ENCODE peak calls at places on chromosomes 11 and 22, in six cellular contexts. J, E, S, Y, U and R are unnamed samples.

GRCh38 chr11:128318856-128319474 is 268.4 kb downstream of the ETS1 start:
- DNase-seq in J (no peak), E (no peak), S (no peak), Y (no peak), U (peak), R (peak)

GRCh38 chr11:80122211-80122610 is 681.4 kb upstream of the TENM4 start:
- DNase-seq in J (no peak), E (no peak), S (no peak), Y (no peak), U (no peak), R (no peak)

GRCh38 chr22:49088801-49089791 is 738.6 kb downstream of the BRD1 start:
- DNase-seq in J (no peak), E (no peak), S (no peak), Y (no peak), U (no peak), R (no peak)

GRCh38 chr11:73521621-73522020 is 76.3 kb downstream of the FAM168A start:
- DNase-seq in J (no peak), E (no peak), S (no peak), Y (no peak), U (no peak), R (peak)

GRCh38 chr11:26599421-26599820 is 27.4 kb upstream of the MUC15 start:
- DNase-seq in J (no peak), E (no peak), S (no peak), Y (no peak), U (no peak), R (peak)

GRCh38 chr11:79013509-79013908 is 427.3 kb downstream of the TENM4 start:
- DNase-seq in J (no peak), E (no peak), S (no peak), Y (no peak), U (no peak), R (no peak)

GRCh38 chr11:83863272-83863671 is 577.1 kb upstream of the CCDC90B start:
- DNase-seq in J (no peak), E (no peak), S (no peak), Y (no peak), U (no peak), R (no peak)

GRCh38 chr11:12626616-12627015 is 47.6 kb upstream of the TEAD1 start:
- DNase-seq in J (no peak), E (no peak), S (no peak), Y (no peak), U (no peak), R (no peak)

GRCh38 chr11:129768356-129768755 is 47.3 kb upstream of the TMEM45B start:
- DNase-seq in J (no peak), E (no peak), S (no peak), Y (no peak), U (no peak), R (peak)

GRCh38 chr11:94767701-94768601 is at the start of gene AMOTL1:
- DNase-seq in J (peak), E (peak), S (peak), Y (peak), U (peak), R (peak)

GRCh38 chr11:61042537-61042936 is 59.8 kb upstream of the CD5 start:
- DNase-seq in J (no peak), E (no peak), S (no peak), Y (no peak), U (no peak), R (no peak)

GRCh38 chr22:45112136-45112879 is 51.4 kb upstream of the NUP50 start:
- DNase-seq in J (no peak), E (no peak), S (no peak), Y (no peak), U (no peak), R (no peak)

GRCh38 chr22:39431821-39432251 is 25.0 kb upstream of the MGAT3 start:
- DNase-seq in J (no peak), E (no peak), S (peak), Y (no peak), U (no peak), R (peak)

GRCh38 chr11:97289823-97290222 is 900.0 kb downstream of the JRKL start:
- DNase-seq in J (no peak), E (no peak), S (no peak), Y (no peak), U (no peak), R (no peak)
- H3K4me3 ChIP-seq in J (no peak), E (no peak), S (no peak), Y (no peak), U (no peak), R (no peak)

DNA sequence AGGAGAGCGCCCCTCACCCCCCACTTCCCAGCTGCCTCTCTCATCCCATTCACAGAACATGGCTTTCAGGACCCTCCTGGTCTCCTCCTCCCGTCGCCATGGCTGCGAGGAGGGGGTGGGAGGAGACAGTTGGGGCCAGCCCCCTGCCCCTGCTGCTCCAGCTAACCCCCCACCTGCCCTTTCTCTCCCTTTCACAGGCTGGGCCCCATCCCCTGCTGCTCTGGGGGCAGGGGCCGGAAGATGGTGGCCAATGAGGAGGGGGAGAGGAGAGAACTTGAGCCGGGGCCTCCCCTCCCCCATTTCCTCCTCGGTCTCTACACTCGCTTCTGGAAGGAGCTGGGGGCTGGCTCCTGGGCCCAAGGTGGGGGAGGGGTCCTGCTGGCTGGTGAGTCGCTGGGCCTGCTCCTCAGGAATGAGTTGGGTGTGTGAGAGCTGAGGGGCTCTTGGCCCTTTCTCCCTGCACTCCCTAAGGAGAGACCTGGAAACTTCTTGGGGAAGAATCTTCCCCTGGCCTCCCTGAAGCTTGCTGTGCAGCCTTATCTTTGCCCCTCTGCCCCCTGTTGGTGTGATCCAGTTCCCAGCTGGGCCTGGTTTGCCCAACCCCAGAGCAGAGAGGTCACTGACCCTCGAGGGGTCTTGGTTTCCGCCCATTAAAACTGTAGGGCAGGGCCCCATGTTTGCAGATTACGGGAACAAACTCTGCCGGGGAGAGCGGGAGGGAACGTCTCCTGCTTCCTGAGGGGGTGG is 10.2 kb downstream of the YPEL4 start:
- DNase-seq in J (no peak), E (no peak), S (no peak), Y (no peak), U (no peak), R (peak)
- TF ChIP-seq CTCF in J (no peak), E (no peak), S (no peak), Y (no peak), U (no peak), R (no peak)

DNA sequence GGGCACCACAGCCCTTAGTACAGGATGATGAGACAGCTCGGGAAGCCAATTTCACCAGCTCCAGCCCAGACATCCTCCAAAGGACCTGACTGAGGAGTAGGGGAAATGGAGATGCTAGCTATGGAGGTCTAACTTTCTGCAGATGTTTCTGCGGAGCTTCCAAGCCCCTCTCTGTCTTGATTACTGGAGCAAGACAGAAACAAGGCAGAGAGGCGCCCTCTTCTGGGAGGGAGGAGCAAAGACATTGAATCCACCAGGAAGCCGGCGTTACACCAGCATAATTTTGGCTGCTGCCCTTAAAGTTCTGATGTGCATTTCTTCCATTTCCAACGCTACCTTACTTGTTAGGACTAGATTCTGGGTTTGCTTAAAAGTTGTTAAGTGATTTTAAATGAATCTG is 107.3 kb upstream of the HSD17B12 start:
- DNase-seq in J (peak), E (no peak), S (no peak), Y (no peak), U (no peak), R (no peak)
- H3K4me3 ChIP-seq in J (no peak), E (no peak), S (no peak), Y (no peak), U (no peak), R (no peak)

GRCh38 chr11:18730020-18730419 is 4.0 kb upstream of the IGSF22 start:
- DNase-seq in J (no peak), E (no peak), S (no peak), Y (no peak), U (no peak), R (no peak)

GRCh38 chr11:18729426-18729825 is 3.4 kb upstream of the IGSF22 start:
- DNase-seq in J (no peak), E (no peak), S (no peak), Y (no peak), U (no peak), R (no peak)

GRCh38 chr11:18728658-18729057 is 2.7 kb upstream of the IGSF22 start:
- DNase-seq in J (no peak), E (no peak), S (no peak), Y (no peak), U (no peak), R (no peak)

GRCh38 chr11:18726040-18726439 is at the start of gene IGSF22:
- DNase-seq in J (peak), E (no peak), S (no peak), Y (no peak), U (no peak), R (no peak)

DNA sequence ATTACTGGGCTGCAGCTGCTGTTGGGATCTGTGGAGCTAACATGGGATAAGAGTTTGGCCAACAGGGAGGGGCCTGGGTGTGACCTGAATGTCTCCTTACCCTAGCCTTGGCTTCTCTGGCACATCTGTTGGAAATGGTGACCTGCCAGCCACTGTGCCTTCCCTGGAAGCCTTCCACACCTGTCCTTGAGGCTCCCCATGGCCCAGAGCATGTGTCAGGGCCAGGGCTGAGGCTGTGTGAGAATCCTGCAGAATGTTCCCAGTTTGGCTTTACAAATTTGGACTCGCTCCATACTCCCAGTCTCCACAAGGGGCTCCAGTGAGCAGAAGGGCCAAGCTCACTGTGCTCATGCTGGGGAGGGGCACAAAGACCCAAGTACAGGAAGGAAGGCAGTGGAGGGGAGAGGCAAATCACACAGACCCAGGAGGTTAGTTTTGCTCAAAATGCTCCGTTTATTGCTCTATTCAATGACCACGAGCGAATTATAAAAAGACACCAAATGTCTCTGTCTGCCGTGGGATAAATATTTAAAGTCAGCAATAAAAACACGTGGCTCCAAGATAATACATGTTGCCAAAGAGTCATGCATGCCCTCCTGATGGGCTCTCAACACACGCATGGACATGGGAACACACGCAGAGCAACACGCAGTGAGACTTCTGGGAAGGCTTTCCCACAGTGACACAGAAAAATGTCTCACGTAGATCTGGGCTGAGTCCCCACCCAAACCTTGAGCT is 1.7 kb upstream of the IGSF22 start:
- DNase-seq in J (peak), E (no peak), S (no peak), Y (no peak), U (peak), R (peak)
- TF ChIP-seq CTCF in J (peak), E (no peak), S (peak), Y (peak), U (peak), R (peak)

DNA sequence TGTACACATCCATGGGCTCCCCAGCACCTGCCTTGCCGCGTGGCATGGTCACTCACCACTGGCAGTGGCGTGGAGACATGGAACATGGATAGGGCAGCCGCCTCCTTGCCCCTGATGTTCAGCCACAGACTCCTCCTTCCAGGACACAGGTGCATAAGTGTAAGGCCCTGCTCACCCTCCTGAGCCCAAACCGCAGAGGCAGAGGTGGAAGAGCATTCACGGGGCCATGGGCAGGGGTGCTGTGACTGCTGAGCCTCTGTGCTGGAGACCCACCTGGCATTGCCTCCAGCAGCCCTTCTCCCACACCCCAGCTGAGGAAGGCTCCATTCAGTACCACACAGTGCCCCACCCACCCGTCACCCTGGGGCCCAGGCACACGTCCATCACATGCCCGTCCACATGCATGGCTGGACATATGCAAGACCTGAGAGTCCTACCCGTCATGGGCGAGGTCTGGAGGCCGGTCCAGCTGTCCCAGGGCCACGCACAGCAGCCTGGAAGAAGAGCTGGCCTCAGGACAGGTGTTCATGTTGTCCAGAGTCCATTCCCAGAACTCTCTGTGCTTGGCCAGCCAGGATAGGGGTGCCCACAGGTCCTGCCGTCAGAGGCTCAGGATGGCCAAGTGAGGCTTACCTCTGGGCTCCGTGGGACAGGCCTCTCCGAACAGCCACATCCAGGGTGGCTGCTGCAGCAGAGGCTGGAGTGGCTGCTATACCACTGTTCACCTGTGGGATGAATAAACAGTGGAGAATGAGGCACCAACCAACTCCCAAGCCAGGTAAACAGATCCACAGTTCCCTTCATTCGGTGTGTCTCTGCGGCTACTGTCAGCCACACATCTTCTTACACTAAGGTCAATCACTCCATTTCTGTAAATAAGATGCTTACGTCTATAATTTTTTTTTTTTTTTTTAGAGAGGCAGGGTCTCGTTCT is 1.7 kb upstream of the TUBGCP6 start:
- DNase-seq in J (no peak), E (no peak), S (no peak), Y (no peak), U (no peak), R (no peak)
- H3K4me3 ChIP-seq in J (no peak), E (peak), S (no peak), Y (no peak), U (no peak), R (no peak)